ENCODE peak calls at places on chromosome 15, in five cellular contexts. G is EL; X is central memory CD8-positive, alpha-beta T cell; I is NCI-H1105 treated with DMSO at 0.1 percent for 48 hours; Y is coronary artery. V is an unnamed sample.

GRCh38 chr15:57290826-57291225 is 85.5 kb upstream of the CGNL1 start:
- DNase-seq in G (no peak), X (no peak), I (no peak), Y (no peak), V (no peak)

GRCh38 chr15:48641416-48641815 is 4.1 kb downstream of the FBN1 start:
- DNase-seq in G (peak), X (no peak), I (peak), Y (no peak), V (no peak)

GRCh38 chr15:37099321-37100108 is 834 bp downstream of the MEIS2 start:
- DNase-seq in G (peak), X (no peak), I (peak), Y (no peak), V (peak)

GRCh38 chr15:41124058-41124457 is 8.0 kb upstream of the INO80 start:
- DNase-seq in G (no peak), X (no peak), I (no peak), Y (no peak), V (no peak)

GRCh38 chr15:74768771-74769342 is 13.0 kb upstream of the CSK start:
- DNase-seq in G (peak), X (peak), I (peak), Y (peak), V (no peak)

GRCh38 chr15:26095710-26096330 is 232.7 kb upstream of the ATP10A start:
- DNase-seq in G (no peak), X (no peak), I (no peak), Y (no peak), V (no peak)

GRCh38 chr15:73383310-73384185 is 14.8 kb upstream of the HCN4 start:
- DNase-seq in G (no peak), X (no peak), I (no peak), Y (no peak), V (no peak)

GRCh38 chr15:101167791-101168462 is 83.9 kb downstream of the CHSY1 start:
- DNase-seq in G (peak), X (no peak), I (no peak), Y (peak), V (peak)

GRCh38 chr15:49323207-49323606 is 99.8 kb upstream of the FGF7 start:
- DNase-seq in G (no peak), X (no peak), I (no peak), Y (no peak), V (no peak)

GRCh38 chr15:79970921-79971434 is at the start of gene BCL2A1:
- DNase-seq in G (peak), X (no peak), I (no peak), Y (no peak), V (no peak)

V was measured in psoas muscle.